ENCODE peak calls at places on chromosomes 7 and 10, in seven cellular contexts. H is mucosa of gallbladder, G is T-helper 1 cell, W is sciatic nerve, F is G401, Q is NCI-H2029, N is A673. Y is an unnamed sample.

GRCh38 chr10:26221571-26221970 is 5.0 kb downstream of the GAD2 start:
- DNase-seq in H (no peak), G (no peak), W (no peak), F (no peak), Q (no peak), N (no peak), Y (no peak)

GRCh38 chr10:101123085-101123814 is 7.8 kb upstream of the TLX1 start:
- DNase-seq in H (no peak), G (no peak), W (no peak), F (no peak), Q (no peak), N (no peak), Y (no peak)

GRCh38 chr10:15069230-15069629 is 19.3 kb downstream of the ACBD7 start:
- DNase-seq in H (no peak), G (no peak), W (no peak), F (no peak), Q (no peak), N (no peak), Y (no peak)

GRCh38 chr7:29796181-29796580 is 10.1 kb upstream of the WIPF3 start:
- DNase-seq in H (no peak), G (no peak), W (no peak), F (no peak), Q (no peak), N (no peak), Y (no peak)

GRCh38 chr7:30922596-30922995 is 10.9 kb downstream of the AQP1 start:
- DNase-seq in H (no peak), G (peak; percentile 1), W (peak; percentile 44), F (no peak), Q (no peak), N (no peak), Y (no peak)

GRCh38 chr7:159035571-159036073 is 109.0 kb downstream of the VIPR2 start:
- DNase-seq in H (peak; percentile 9), G (no peak), W (no peak), F (no peak), Q (no peak), N (no peak), Y (no peak)

GRCh38 chr10:77586719-77587423 is 50.7 kb downstream of the KCNMA1 start:
- DNase-seq in H (peak; percentile 62), G (no peak), W (no peak), F (no peak), Q (no peak), N (no peak), Y (peak; percentile 22)

GRCh38 chr10:26214538-26215461 is 1.8 kb upstream of the GAD2 start:
- DNase-seq in H (no peak), G (no peak), W (no peak), F (no peak), Q (no peak), N (no peak), Y (no peak)

GRCh38 chr10:3526721-3527120 is 258.3 kb downstream of the KLF6 start:
- DNase-seq in H (no peak), G (no peak), W (no peak), F (no peak), Q (no peak), N (no peak), Y (no peak)

GRCh38 chr7:99386584-99387238 is 12.2 kb downstream of the ARPC1B start:
- DNase-seq in H (no peak), G (no peak), W (no peak), F (no peak), Q (no peak), N (peak; percentile 67), Y (no peak)

GRCh38 chr7:66371096-66371824 is 166.1 kb downstream of the TPST1 start:
- DNase-seq in H (no peak), G (no peak), W (no peak), F (no peak), Q (no peak), N (no peak), Y (no peak)

GRCh38 chr7:108497082-108497725 is 28.7 kb downstream of the PNPLA8 start:
- DNase-seq in H (peak; percentile 24), G (no peak), W (no peak), F (peak; percentile 72), Q (peak; percentile 46), N (peak; percentile 77), Y (peak; percentile 15)

GRCh38 chr7:147411011-147411614 is 1179.5 kb upstream of the C7orf33 start:
- DNase-seq in H (no peak), G (no peak), W (no peak), F (no peak), Q (no peak), N (no peak), Y (no peak)

GRCh38 chr7:26143298-26144044 is 8.5 kb upstream of the NFE2L3 start:
- DNase-seq in H (no peak), G (no peak), W (no peak), F (no peak), Q (no peak), N (no peak), Y (no peak)

GRCh38 chr7:9921326-9921725 is 1052.3 kb upstream of the PHF14 start:
- DNase-seq in H (no peak), G (no peak), W (no peak), F (no peak), Q (no peak), N (no peak), Y (no peak)

GRCh38 chr10:102814873-102815661 is 22.1 kb downstream of the CYP17A1 start:
- DNase-seq in H (peak; percentile 52), G (no peak), W (peak; percentile 88), F (peak; percentile 62), Q (no peak), N (no peak), Y (no peak)

GRCh38 chr7:134548877-134549276 is at the start of gene AKR1B15:
- DNase-seq in H (no peak), G (no peak), W (no peak), F (no peak), Q (no peak), N (no peak), Y (no peak)

GRCh38 chr10:35212856-35213255 is 86.2 kb downstream of the CREM start:
- DNase-seq in H (peak; percentile 50), G (no peak), W (no peak), F (no peak), Q (no peak), N (no peak), Y (no peak)

GRCh38 chr10:52357986-52358385 is 43.9 kb downstream of the DKK1 start:
- DNase-seq in H (no peak), G (no peak), W (no peak), F (no peak), Q (no peak), N (no peak), Y (no peak)

GRCh38 chr7:155803418-155804376 is 8.6 kb downstream of the SHH start:
- DNase-seq in H (peak; percentile 80), G (no peak), W (peak; percentile 48), F (no peak), Q (peak; percentile 51), N (peak; percentile 45), Y (no peak)

GRCh38 chr7:67100956-67101361 is 104.3 kb downstream of the TYW1 start:
- DNase-seq in H (no peak), G (no peak), W (no peak), F (no peak), Q (no peak), N (peak; percentile 40), Y (no peak)

GRCh38 chr7:156609010-156609877 is 31.3 kb upstream of the RNF32 start:
- DNase-seq in H (peak; percentile 79), G (no peak), W (no peak), F (no peak), Q (no peak), N (no peak), Y (no peak)

GRCh38 chr7:130831817-130832481 is 97.9 kb upstream of the KLF14 start:
- DNase-seq in H (no peak), G (no peak), W (no peak), F (peak; percentile 63), Q (peak; percentile 9), N (peak; percentile 59), Y (peak; percentile 57)

GRCh38 chr10:88534072-88534665 is 48.9 kb downstream of the RNLS start:
- DNase-seq in H (no peak), G (no peak), W (no peak), F (no peak), Q (no peak), N (no peak), Y (no peak)

GRCh38 chr7:131499801-131500200 is 56.6 kb downstream of the PODXL start:
- DNase-seq in H (no peak), G (no peak), W (no peak), F (no peak), Q (no peak), N (no peak), Y (no peak)

GRCh38 chr7:96636342-96636865 is 73.2 kb downstream of the SEM1 start:
- DNase-seq in H (no peak), G (no peak), W (no peak), F (no peak), Q (no peak), N (no peak), Y (no peak)

GRCh38 chr7:100016209-100016901 is 959 bp downstream of the ZKSCAN1 start:
- DNase-seq in H (peak; percentile 53), G (no peak), W (no peak), F (peak; percentile 6), Q (no peak), N (no peak), Y (no peak)

GRCh38 chr7:24069751-24070150 is 214.2 kb upstream of the NPY start:
- DNase-seq in H (no peak), G (no peak), W (no peak), F (no peak), Q (no peak), N (no peak), Y (no peak)

Y was measured in HFF-Myc.